ENCODE peak calls at places on chromosomes 16 and 17, in six cellular contexts. Z is IMR-90, O is neuronal stem cell, F is H1, A is H9, R is trophoblast cell. W is an unnamed sample.

GRCh38 chr16:86044241-86044671 is 145.3 kb downstream of the IRF8 start:
- DNase-seq in Z (peak), O (peak), A (peak), F (peak), R (no peak), W (peak)

GRCh38 chr16:85935957-85936760 is 37.2 kb downstream of the IRF8 start:
- DNase-seq in F (no peak), Z (no peak), O (no peak), R (no peak), A (no peak), W (no peak)

GRCh38 chr17:6677158-6677831 is 25.7 kb downstream of the C17orf100 start:
- DNase-seq in F (no peak), O (no peak), A (no peak), Z (peak), R (no peak), W (peak)

GRCh38 chr16:85329059-85329812 is 217.0 kb upstream of the CIBAR2 start:
- DNase-seq in R (peak), F (no peak), Z (peak), A (peak), O (peak), W (peak)

GRCh38 chr16:14486520-14487303 is 143.3 kb downstream of the PARN start:
- DNase-seq in O (no peak), R (peak), A (peak), Z (peak), F (no peak), W (peak)

GRCh38 chr16:5336898-5337297 is 239.3 kb upstream of the EEF2KMT start:
- DNase-seq in F (no peak), Z (no peak), R (no peak), A (no peak), O (no peak), W (no peak)

GRCh38 chr16:89583895-89584644 is 8.5 kb downstream of the CPNE7 start:
- DNase-seq in F (no peak), Z (no peak), R (no peak), A (no peak), O (no peak), W (no peak)

GRCh38 chr17:48483471-48484131 is 47.2 kb downstream of the HOXB1 start:
- DNase-seq in Z (peak), O (no peak), F (no peak), A (no peak), R (peak), W (peak)

GRCh38 chr17:82577300-82577699 is 57.8 kb downstream of the FOXK2 start:
- DNase-seq in F (no peak), A (no peak), O (no peak), Z (no peak), R (no peak), W (no peak)

GRCh38 chr16:25031441-25032307 is 16.5 kb upstream of the ARHGAP17 start:
- DNase-seq in Z (peak), F (peak), A (peak), R (peak), O (peak), W (peak)

GRCh38 chr17:64278614-64279013 is 15.6 kb upstream of the TEX2 start:
- DNase-seq in Z (peak), A (no peak), R (no peak), O (no peak), F (no peak), W (peak)

GRCh38 chr16:28140788-28141618 is 70.8 kb downstream of the XPO6 start:
- DNase-seq in R (no peak), A (no peak), F (no peak), Z (no peak), O (no peak), W (peak)

GRCh38 chr16:11170696-11171447 is 85.1 kb downstream of the SOCS1 start:
- DNase-seq in F (no peak), Z (no peak), R (no peak), O (no peak), A (no peak), W (no peak)

GRCh38 chr16:6016530-6017184 is 919.1 kb upstream of the EEF2KMT start:
- DNase-seq in O (peak), R (no peak), F (no peak), A (peak), Z (no peak), W (no peak)

GRCh38 chr16:18803569-18804462 is 2.5 kb upstream of the ARL6IP1 start:
- DNase-seq in O (no peak), F (no peak), A (no peak), R (no peak), Z (peak), W (peak)

GRCh38 chr17:58416937-58417299 is 416 bp downstream of the RNF43 start:
- DNase-seq in Z (no peak), R (no peak), F (no peak), A (no peak), O (no peak), W (no peak)

GRCh38 chr17:82283208-82283749 is 9.8 kb upstream of the CSNK1D start:
- DNase-seq in Z (peak), A (no peak), F (no peak), R (no peak), O (no peak), W (peak)

GRCh38 chr17:68972119-68972704 is 17.0 kb upstream of the ABCA8 start:
- DNase-seq in Z (peak), O (peak), A (no peak), F (no peak), R (no peak), W (peak)

GRCh38 chr17:80609757-80610156 is 65.1 kb downstream of the RPTOR start:
- DNase-seq in Z (no peak), F (no peak), A (no peak), O (no peak), R (no peak), W (no peak)

GRCh38 chr17:55742272-55743102 is 8.4 kb upstream of the PCTP start:
- DNase-seq in O (no peak), A (no peak), R (no peak), Z (no peak), F (no peak), W (no peak)

GRCh38 chr16:11639925-11640899 is 28.0 kb upstream of the SNN start:
- DNase-seq in R (peak), F (no peak), O (no peak), A (peak), Z (peak), W (peak)

GRCh38 chr16:54931757-54932660 is 1.3 kb downstream of the IRX5 start:
- DNase-seq in A (no peak), F (no peak), R (no peak), O (no peak), Z (no peak), W (no peak)

GRCh38 chr17:68048996-68049395 is 13.5 kb downstream of the KPNA2 start:
- DNase-seq in A (peak), O (no peak), Z (no peak), R (no peak), F (no peak), W (no peak)

GRCh38 chr16:13312063-13312462 is 410.7 kb downstream of the SHISA9 start:
- DNase-seq in R (no peak), A (no peak), F (no peak), O (no peak), Z (no peak), W (no peak)
- H2BK120ac ChIP-seq in R (no peak), A (no peak), F (no peak), O (no peak), Z (no peak), W (no peak)

GRCh38 chr17:17754719-17755686 is 73.7 kb downstream of the RAI1 start:
- DNase-seq in R (no peak), F (no peak), A (no peak), Z (no peak), O (no peak), W (no peak)

GRCh38 chr17:17751489-17751995 is 70.3 kb downstream of the RAI1 start:
- DNase-seq in Z (no peak), F (no peak), R (peak), O (no peak), A (no peak), W (no peak)

GRCh38 chr17:17750881-17751280 is 69.6 kb downstream of the RAI1 start:
- DNase-seq in R (no peak), O (no peak), F (no peak), A (no peak), Z (no peak), W (no peak)

GRCh38 chr17:17751996-17752821 is 71.0 kb downstream of the RAI1 start:
- DNase-seq in Z (peak), A (peak), F (peak), R (peak), O (peak), W (peak)

GRCh38 chr17:17752822-17753448 is 71.7 kb downstream of the RAI1 start:
- DNase-seq in Z (no peak), A (peak), O (no peak), F (no peak), R (no peak), W (peak)
- H2AFZ ChIP-seq in Z (peak), A (no peak), O (no peak), F (no peak), R (peak), W (no peak)

DNA sequence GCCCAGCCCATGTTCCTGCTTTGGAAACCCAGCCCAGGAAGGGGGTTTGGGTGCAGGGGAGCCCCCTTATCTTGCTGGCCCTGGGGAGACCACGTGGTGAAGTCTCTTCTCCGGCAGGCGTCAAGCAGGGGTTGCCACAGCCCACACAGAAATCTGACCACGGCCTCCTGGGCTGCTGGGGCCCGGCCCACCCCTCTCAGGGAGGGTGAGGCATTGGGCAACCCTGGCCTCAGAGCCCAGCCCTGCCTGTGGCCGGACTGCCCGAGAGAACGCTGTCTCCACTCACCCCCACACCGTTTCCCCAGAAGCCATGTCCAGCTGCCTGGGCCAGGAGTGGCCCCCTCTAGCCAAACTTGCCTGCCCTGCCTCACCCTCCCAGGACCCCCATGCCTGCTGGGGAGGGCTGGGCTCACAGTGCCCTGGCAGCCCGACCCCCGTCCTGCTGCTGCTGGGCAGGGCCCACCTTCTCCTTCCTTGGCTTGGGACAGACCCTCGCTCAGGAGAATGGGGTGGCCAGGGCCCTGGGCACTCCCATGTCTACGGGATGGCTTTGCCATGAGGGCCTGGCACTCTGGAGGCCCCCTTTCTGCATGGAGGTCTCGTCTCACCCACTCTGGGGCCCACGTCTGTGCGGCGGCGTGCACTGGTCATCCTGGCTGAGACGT is 6.7 kb downstream of the RPUSD1 start:
- DNase-seq in F (no peak), A (no peak), R (no peak), Z (no peak), O (no peak), W (no peak)
- H3K14ac ChIP-seq in F (no peak), A (no peak), R (no peak), Z (no peak), O (peak), W (no peak)

GRCh38 chr17:46772013-46772878 is 46.2 kb downstream of the WNT3 start:
- DNase-seq in F (peak), A (peak), Z (no peak), R (no peak), O (peak), W (peak)
- H2BK120ac ChIP-seq in F (no peak), A (no peak), Z (peak), R (peak), O (no peak), W (peak)